ENCODE peak calls at places on chromosomes 11 and 22, in four cellular contexts. U is ELR; N is astrocyte of the cerebellum; R is stimulated activated CD4-positive, alpha-beta T cell treated with anti-CD3 and anti-CD28 coated beads, Interleukin-2, amount 100 ng/mL, for 4 hours. W is an unnamed sample.

GRCh38 chr22:41512421-41513194 is 31.7 kb downstream of the POLR3H start:
- DNase-seq in U (peak), N (peak), R (no peak), W (no peak)

GRCh38 chr11:123381817-123382554 is 48.1 kb upstream of the GRAMD1B start:
- DNase-seq in U (no peak), N (no peak), R (no peak), W (no peak)

GRCh38 chr11:114846040-114846791 is 167.9 kb downstream of the NXPE2 start:
- DNase-seq in U (no peak), N (no peak), R (no peak), W (no peak)

GRCh38 chr11:6637871-6638270 is 17.7 kb downstream of the DCHS1 start:
- DNase-seq in U (peak), N (peak), R (no peak), W (peak)

GRCh38 chr11:375065-376025 is 6.0 kb downstream of the B4GALNT4 start:
- DNase-seq in U (no peak), N (no peak), R (no peak), W (no peak)

GRCh38 chr11:129853508-129854228 is 38.0 kb downstream of the TMEM45B start:
- DNase-seq in U (peak), N (no peak), R (peak), W (no peak)

GRCh38 chr22:50401907-50402306 is 58.8 kb downstream of the PPP6R2 start:
- DNase-seq in U (no peak), N (no peak), R (no peak), W (no peak)

GRCh38 chr11:15073361-15074205 is at the start of gene CALCB:
- DNase-seq in U (peak), N (no peak), R (no peak), W (no peak)

GRCh38 chr11:15889972-15890371 is 466.4 kb downstream of the SOX6 start:
- DNase-seq in U (no peak), N (peak), R (no peak), W (peak)

GRCh38 chr22:45082795-45083194 is 73.0 kb upstream of the PHF21B start:
- DNase-seq in U (peak), N (no peak), R (no peak), W (no peak)

GRCh38 chr22:17705565-17706450 is 67.3 kb downstream of the BCL2L13 start:
- DNase-seq in U (peak), N (no peak), R (no peak), W (no peak)

GRCh38 chr22:27405672-27406388 is 395.7 kb downstream of the MN1 start:
- DNase-seq in U (peak), N (no peak), R (no peak), W (no peak)

GRCh38 chr11:75342231-75342918 is 9.1 kb downstream of the ARRB1 start:
- DNase-seq in U (no peak), N (no peak), R (no peak), W (no peak)

GRCh38 chr11:62402226-62402625 is 16.6 kb upstream of the SCGB1A1 start:
- DNase-seq in U (no peak), N (no peak), R (peak), W (no peak)

GRCh38 chr11:70824590-70825300 is 426.4 kb downstream of the CTTN start:
- DNase-seq in U (no peak), N (no peak), R (no peak), W (no peak)

GRCh38 chr11:36037031-36037430 is 93.2 kb downstream of the LDLRAD3 start:
- DNase-seq in U (no peak), N (no peak), R (no peak), W (no peak)